ENCODE peak calls at places on chromosomes 3 and 15, in ten cellular contexts. F is PC-3, W is H9, E is GM23248, J is left lung, G is prostate gland, X is right atrium auricular region, H is adipocyte, I is left ventricle myocardium inferior, R is K562. V is an unnamed sample. For H3K4me1, the result is how much of the 10 kb centered on the place peaks cover.

GRCh38 chr3:109729111-109729510 is 391.8 kb upstream of the DPPA4 start:
- DNase-seq in F (peak), W (no peak), E (no peak), J (no peak), G (no peak), X (no peak), H (peak), I (no peak), R (no peak), V (no peak)

GRCh38 chr3:148815736-148816135 is 11.9 kb upstream of the CPB1 start:
- DNase-seq in F (no peak), W (no peak), E (no peak), J (no peak), G (no peak), X (no peak), H (no peak), I (no peak), R (no peak), V (no peak)

GRCh38 chr3:123953735-123954134 is 7.3 kb downstream of the CCDC14 start:
- DNase-seq in F (no peak), W (no peak), E (no peak), J (no peak), G (no peak), X (no peak), H (no peak), I (no peak), R (no peak), V (no peak)

GRCh38 chr3:11154953-11155325 is 646 bp downstream of the HRH1 start:
- DNase-seq in F (no peak), W (peak), E (peak), J (no peak), G (no peak), X (no peak), H (peak), I (no peak), R (no peak), V (no peak)

GRCh38 chr3:141303481-141304223 is 64.7 kb upstream of the ZBTB38 start:
- DNase-seq in F (peak), W (no peak), E (peak), J (no peak), G (peak), X (peak), H (peak), I (no peak), R (peak), V (peak)

GRCh38 chr15:77568960-77569646 is 63.6 kb downstream of the LINGO1 start:
- DNase-seq in F (no peak), W (no peak), E (no peak), J (peak), G (peak), X (peak), H (peak), I (no peak), R (peak), V (peak)

GRCh38 chr15:96273317-96274086 is 57.0 kb upstream of the NR2F2 start:
- DNase-seq in F (peak), W (no peak), E (peak), J (no peak), G (no peak), X (no peak), H (peak), I (no peak), R (peak), V (no peak)

GRCh38 chr3:34837848-34838741 is 801.2 kb upstream of the ARPP21 start:
- DNase-seq in F (no peak), W (no peak), E (no peak), J (no peak), G (no peak), X (no peak), H (no peak), I (no peak), R (no peak), V (no peak)

GRCh38 chr3:63662500-63662899 is 10.0 kb downstream of the SNTN start:
- DNase-seq in F (peak), W (peak), E (peak), J (no peak), G (no peak), X (no peak), H (no peak), I (no peak), R (no peak), V (no peak)

GRCh38 chr3:170701696-170702678 is 116.1 kb upstream of the SLC7A14 start:
- DNase-seq in F (no peak), W (no peak), E (peak), J (no peak), G (no peak), X (no peak), H (no peak), I (no peak), R (no peak), V (no peak)

GRCh38 chr3:55481067-55481917 is 5.8 kb downstream of the WNT5A start:
- DNase-seq in F (peak), W (peak), E (peak), J (no peak), G (no peak), X (no peak), H (peak), I (peak), R (no peak), V (no peak)

GRCh38 chr15:98854496-98854895 is 153.1 kb downstream of the PGPEP1L start:
- DNase-seq in F (no peak), W (no peak), E (no peak), J (no peak), G (peak), X (no peak), H (no peak), I (no peak), R (no peak), V (peak)

GRCh38 chr3:141081141-141081795 is 30.1 kb downstream of the SPSB4 start:
- DNase-seq in F (no peak), W (no peak), E (no peak), J (no peak), G (no peak), X (no peak), H (no peak), I (no peak), R (no peak), V (no peak)

GRCh38 chr3:95926904-95927501 is 887.4 kb upstream of the EPHA6 start:
- DNase-seq in F (no peak), W (peak), E (no peak), J (no peak), G (no peak), X (no peak), H (no peak), I (no peak), R (no peak), V (no peak)

GRCh38 chr15:74144153-74144775 is 13.9 kb downstream of the ISLR2 start:
- DNase-seq in F (no peak), W (peak), E (no peak), J (no peak), G (no peak), X (no peak), H (no peak), I (no peak), R (peak), V (no peak)

GRCh38 chr15:40050788-40051615 is 12.0 kb upstream of the SRP14 start:
- DNase-seq in F (no peak), W (peak), E (peak), J (no peak), G (no peak), X (peak), H (no peak), I (no peak), R (no peak), V (no peak)

GRCh38 chr3:4992118-4992517 is 12.9 kb downstream of the BHLHE40 start:
- DNase-seq in F (no peak), W (no peak), E (no peak), J (no peak), G (no peak), X (no peak), H (no peak), I (no peak), R (no peak), V (no peak)

DNA sequence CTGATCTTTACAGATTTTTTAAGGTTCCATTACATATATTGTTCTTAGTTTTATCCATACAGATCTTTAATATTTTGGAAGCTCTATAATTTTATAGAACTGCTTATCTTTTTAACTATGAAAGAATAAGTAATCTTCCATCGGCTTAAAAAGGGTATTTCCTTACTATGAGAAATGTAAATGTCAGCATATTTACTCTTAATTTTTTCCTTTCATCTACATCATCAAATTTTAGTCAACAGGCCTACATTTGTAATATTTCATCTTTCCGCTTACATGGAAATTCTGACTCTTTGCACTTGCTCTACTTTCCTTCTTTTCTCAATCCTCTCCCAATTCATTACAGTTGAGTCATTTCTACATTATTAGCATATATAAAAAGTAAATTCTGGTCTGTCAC is 111.3 kb upstream of the GOLGA6L6 start:
- DNase-seq in F (no peak), W (no peak), E (no peak), J (no peak), G (no peak), X (no peak), H (no peak), I (no peak), R (no peak), V (no peak)
- H3K4me1 ChIP-seq in F (under half), W (under half), E (under half), J (under half), G (under half), X (under half), H (under half), I (under half), R (under half), V (under half)

GRCh38 chr3:122947621-122948202 is 79.9 kb downstream of the SEMA5B start:
- DNase-seq in F (peak), W (no peak), E (no peak), J (no peak), G (no peak), X (no peak), H (no peak), I (no peak), R (no peak), V (no peak)
- H3K4me1 ChIP-seq in F (under half), W (under half), E (under half), J (under half), G (under half), X (under half), H (under half), I (under half), R (under half), V (under half)

DNA sequence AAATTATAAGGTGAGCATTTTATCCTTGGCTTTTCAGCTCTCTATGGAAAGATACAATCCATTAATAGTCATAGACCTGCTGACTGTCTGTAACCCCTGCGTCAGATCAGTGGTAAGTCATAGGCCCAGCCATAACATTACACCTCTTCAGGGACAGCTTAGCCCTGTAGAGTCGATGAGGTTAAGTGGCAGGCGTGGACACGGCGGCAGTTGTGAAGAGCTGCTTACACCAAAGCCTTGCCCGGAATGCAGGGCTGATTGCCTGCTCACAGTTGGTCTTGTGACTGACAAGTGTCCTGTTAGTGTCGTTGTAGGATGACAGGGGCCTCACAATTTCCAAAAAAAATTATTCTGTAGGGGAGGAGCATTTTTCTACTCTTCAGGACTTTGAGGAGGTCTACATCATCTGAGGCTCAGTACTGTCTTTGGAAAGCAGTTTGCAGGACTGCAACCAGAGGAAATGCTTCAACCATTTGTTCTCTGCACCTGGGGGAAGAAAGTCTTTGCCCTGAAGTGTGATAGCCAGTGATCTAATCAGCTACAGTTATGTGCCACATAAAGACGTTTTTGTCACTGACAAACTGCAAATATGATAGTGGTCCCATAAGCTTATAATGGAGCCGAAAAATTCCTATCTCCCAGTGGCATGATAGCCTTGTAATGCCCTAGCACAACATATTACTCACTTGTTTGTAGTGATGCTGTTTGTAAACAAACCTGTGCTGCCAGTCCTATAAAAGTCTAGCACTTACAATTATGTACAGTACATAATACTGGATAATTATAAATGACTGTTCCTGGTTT is 14.9 kb upstream of the SELENOT start:
- DNase-seq in F (no peak), W (no peak), E (no peak), J (peak), G (no peak), X (no peak), H (no peak), I (peak), R (no peak), V (no peak)
- H3K4me1 ChIP-seq in F (under half), W (under half), E (under half), J (under half), G (under half), X (under half), H (under half), I (under half), R (under half), V (under half)

GRCh38 chr15:58486564-58486963 is 54.8 kb downstream of the LIPC start:
- DNase-seq in F (no peak), W (no peak), E (no peak), J (no peak), G (no peak), X (no peak), H (no peak), I (no peak), R (no peak), V (no peak)
- H3K4me1 ChIP-seq in F (under half), W (under half), E (under half), J (under half), G (under half), X (under half), H (under half), I (under half), R (under half), V (under half)

GRCh38 chr15:58440922-58441321 is 9.1 kb downstream of the LIPC start:
- DNase-seq in F (peak), W (no peak), E (no peak), J (no peak), G (peak), X (no peak), H (no peak), I (no peak), R (peak), V (peak)

GRCh38 chr15:58440181-58440910 is 8.6 kb downstream of the LIPC start:
- DNase-seq in F (peak), W (no peak), E (peak), J (no peak), G (peak), X (peak), H (peak), I (no peak), R (no peak), V (peak)

GRCh38 chr15:58442122-58442521 is 10.3 kb downstream of the LIPC start:
- DNase-seq in F (peak), W (no peak), E (peak), J (no peak), G (no peak), X (no peak), H (peak), I (no peak), R (no peak), V (no peak)

GRCh38 chr15:58443291-58443690 is 11.5 kb downstream of the LIPC start:
- DNase-seq in F (no peak), W (no peak), E (peak), J (no peak), G (no peak), X (no peak), H (peak), I (no peak), R (no peak), V (no peak)

GRCh38 chr15:58441376-58442070 is 9.7 kb downstream of the LIPC start:
- DNase-seq in F (peak), W (no peak), E (peak), J (no peak), G (no peak), X (no peak), H (peak), I (no peak), R (no peak), V (no peak)
- H3K4me1 ChIP-seq in F (under half), W (under half), E (half or more), J (under half), G (under half), X (under half), H (half or more), I (half or more), R (under half), V (half or more)

DNA sequence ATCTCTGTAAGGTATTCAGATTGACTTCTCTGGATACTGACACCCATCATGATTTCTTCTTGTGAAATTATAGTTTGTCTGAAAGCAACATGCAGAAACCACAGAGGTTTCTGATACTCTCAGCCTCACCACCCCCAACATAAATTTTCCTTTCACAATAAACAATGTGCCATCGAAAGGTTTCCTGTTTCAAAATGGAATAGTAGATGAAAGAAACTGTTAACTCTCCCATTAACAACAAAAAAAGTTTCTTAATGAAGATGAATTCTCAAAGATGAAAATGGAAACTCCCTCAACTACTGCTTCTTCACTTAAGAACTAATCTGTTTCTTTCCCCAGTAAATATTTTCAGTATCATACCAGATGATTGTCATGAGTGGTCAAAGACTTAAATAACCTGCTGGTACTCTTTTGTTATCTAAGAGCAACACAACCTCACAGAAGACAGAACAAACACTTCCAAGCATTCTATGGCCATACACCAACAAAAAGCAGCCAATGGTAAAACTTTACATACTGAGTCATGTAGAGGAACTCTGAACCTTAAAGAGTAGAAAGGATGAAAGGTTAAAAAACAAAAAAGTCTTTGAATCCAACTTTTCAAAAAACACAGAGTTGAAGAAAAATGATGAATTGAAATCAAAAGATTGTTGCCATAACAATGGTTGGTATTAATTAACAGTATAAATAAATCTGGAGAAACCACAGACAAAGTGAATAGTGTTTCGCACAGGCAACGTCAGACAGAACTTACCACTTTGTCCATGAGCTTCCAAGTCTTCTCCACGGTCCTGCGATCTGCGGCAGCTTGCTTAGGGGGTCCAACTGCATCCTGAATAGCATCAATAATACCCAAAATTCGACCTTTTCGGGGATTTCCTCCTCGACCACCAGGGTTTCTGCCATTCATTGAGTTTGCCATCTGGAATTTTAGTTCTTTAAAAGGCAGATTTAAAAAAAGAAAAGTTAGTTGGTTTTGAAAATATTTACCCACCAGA is 1.9 kb downstream of the CBLB start:
- DNase-seq in F (peak), W (no peak), E (peak), J (no peak), G (no peak), X (no peak), H (peak), I (no peak), R (peak), V (no peak)
- H3K4me1 ChIP-seq in F (under half), W (under half), E (half or more), J (under half), G (under half), X (under half), H (under half), I (half or more), R (under half), V (under half)

GRCh38 chr3:115018694-115019093 is 128.4 kb downstream of the ZBTB20 start:
- DNase-seq in F (no peak), W (no peak), E (no peak), J (no peak), G (peak), X (no peak), H (peak), I (no peak), R (no peak), V (no peak)

GRCh38 chr3:115019900-115020299 is 127.2 kb downstream of the ZBTB20 start:
- DNase-seq in F (no peak), W (no peak), E (no peak), J (no peak), G (no peak), X (no peak), H (peak), I (no peak), R (no peak), V (no peak)

GRCh38 chr3:115022214-115022613 is 124.9 kb downstream of the ZBTB20 start:
- DNase-seq in F (no peak), W (no peak), E (no peak), J (no peak), G (no peak), X (no peak), H (peak), I (no peak), R (no peak), V (no peak)

GRCh38 chr3:115021061-115021460 is 126.0 kb downstream of the ZBTB20 start:
- DNase-seq in F (no peak), W (no peak), E (no peak), J (no peak), G (no peak), X (no peak), H (no peak), I (no peak), R (no peak), V (no peak)

GRCh38 chr3:115022835-115023398 is 124.2 kb downstream of the ZBTB20 start:
- DNase-seq in F (peak), W (no peak), E (no peak), J (no peak), G (no peak), X (no peak), H (no peak), I (no peak), R (no peak), V (no peak)
- H3K4me1 ChIP-seq in F (under half), W (under half), E (under half), J (under half), G (under half), X (under half), H (under half), I (under half), R (under half), V (under half)

V was measured in stomach.